ENCODE peak calls at places on chromosomes 13 and 19, in four cellular contexts. G is omental fat pad, E is lung, Z is A549. V is an unnamed sample.

GRCh38 chr13:61414686-61415664 is 674 bp downstream of the PCDH20 start:
- DNase-seq in E (peak; percentile 77), Z (peak; percentile 7), G (no peak), V (no peak)

GRCh38 chr13:110794209-110794608 is 80.7 kb downstream of the ING1 start:
- DNase-seq in Z (no peak), E (no peak), G (no peak), V (no peak)

GRCh38 chr19:54430306-54431254 is 15.3 kb downstream of the TTYH1 start:
- DNase-seq in G (no peak), E (no peak), Z (peak; percentile 66), V (no peak)

GRCh38 chr13:71874490-71874889 is 7.5 kb upstream of the DACH1 start:
- DNase-seq in Z (no peak), E (no peak), G (no peak), V (no peak)

GRCh38 chr19:48754950-48755645 is at the start of gene FGF21:
- DNase-seq in G (no peak), E (no peak), Z (peak; percentile 61), V (no peak)

GRCh38 chr19:3443840-3444694 is 36.3 kb downstream of the SMIM24 start:
- DNase-seq in E (no peak), G (no peak), Z (no peak), V (no peak)

GRCh38 chr19:19822148-19822429 is 539 bp upstream of the ZNF506 start:
- DNase-seq in Z (no peak), G (no peak), E (no peak), V (no peak)

GRCh38 chr13:106520205-106521004 is 15.1 kb downstream of the EFNB2 start:
- DNase-seq in Z (peak; percentile 2), E (no peak), G (no peak), V (no peak)

DNA sequence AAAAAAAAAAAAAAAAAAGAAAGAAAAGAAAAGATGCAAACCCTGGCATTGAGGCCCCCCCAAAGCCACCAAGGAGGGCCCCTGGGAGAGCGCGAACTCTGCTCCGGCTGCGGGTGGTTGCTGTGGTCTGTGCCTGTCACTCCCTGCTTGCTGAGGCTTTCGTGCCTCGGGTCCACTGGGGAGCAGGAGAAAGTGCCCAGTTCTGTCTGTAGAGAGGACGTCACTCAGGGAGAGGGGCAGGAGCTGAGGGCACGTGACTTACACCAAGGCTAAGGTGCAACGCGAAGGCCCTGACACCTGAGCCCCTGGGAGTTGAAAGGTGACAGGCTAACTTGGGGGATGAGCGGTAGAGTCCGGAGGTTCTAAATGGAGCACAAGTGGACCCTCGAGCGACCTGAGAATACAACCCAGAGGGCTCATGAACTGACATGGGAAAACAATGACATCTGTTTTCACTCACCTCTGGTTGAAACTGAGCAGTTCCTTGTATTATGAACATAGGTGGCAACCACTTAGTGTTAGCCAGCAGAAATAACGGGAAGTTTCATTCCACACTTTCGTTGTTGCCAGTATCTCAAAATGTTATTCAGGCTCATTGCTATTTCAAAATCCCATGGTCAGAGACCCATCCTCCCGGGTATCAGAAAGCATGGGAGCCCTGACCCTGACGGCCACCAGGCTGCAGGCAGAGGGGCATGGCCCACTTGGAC is 69.2 kb upstream of the TM9SF2 start:
- DNase-seq in Z (no peak), E (no peak), G (no peak), V (no peak)
- TF ChIP-seq CTCF in Z (no peak), E (no peak), G (no peak), V (no peak)

DNA sequence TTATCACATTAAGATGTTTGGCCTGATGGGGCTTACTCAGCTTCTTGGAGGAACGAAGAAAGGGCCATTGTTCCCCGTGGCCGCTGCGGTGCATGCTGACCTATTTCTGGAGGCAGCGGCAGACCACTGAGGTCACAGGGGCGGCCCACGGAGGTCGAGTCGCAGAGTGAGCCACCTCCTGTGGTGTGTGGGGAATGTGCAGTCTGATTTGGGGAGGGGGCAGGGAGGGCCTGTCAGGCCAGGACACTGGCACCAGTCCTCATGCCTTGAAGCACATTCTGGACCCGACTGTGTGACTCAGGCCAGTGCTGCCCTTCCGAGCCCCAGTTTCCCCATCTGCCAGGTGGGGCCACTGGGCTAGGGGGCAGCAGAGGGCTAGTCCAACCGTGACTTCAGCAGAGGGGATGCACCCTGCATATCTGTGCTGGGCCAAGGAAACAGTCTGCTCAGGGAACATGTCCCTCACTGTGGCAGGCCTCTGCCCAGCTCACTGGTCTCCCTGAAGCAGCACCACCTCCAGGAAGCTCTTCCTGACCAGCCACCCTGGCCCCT is 6.3 kb downstream of the SLC7A10 start:
- DNase-seq in E (no peak), Z (no peak), G (no peak), V (no peak)
- TF ChIP-seq CTCF in E (no peak), Z (peak; percentile 50), G (no peak), V (peak; percentile 12)

DNA sequence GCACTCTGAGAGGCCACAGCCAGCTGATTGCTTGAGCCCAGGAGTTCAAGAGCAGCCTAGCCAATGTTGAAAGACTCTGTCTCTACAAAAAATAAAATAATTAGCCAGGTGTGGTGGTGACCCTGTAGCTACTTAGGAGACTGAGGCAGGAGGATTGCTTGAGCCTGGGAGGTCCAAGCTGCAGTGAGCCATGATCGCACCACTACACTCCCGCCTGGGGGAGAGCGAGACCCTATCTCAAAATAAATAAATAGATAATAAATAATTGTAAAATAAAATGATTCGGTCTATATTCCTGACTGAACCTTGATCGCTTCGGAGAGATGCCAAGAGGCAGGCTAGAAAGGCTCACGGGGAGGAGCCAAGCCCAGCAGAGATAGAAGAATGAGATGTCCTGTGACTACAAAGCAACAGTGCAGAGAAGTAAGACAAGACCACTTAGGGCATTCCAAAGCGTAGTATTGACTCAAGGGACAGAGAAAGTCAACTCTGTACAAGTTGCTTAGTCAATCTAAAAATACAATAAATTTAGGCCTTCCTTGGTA is 12.8 kb downstream of the SHISA2 start:
- DNase-seq in E (no peak), G (no peak), Z (no peak), V (no peak)
- TF ChIP-seq CTCF in E (no peak), G (no peak), Z (no peak), V (no peak)

DNA sequence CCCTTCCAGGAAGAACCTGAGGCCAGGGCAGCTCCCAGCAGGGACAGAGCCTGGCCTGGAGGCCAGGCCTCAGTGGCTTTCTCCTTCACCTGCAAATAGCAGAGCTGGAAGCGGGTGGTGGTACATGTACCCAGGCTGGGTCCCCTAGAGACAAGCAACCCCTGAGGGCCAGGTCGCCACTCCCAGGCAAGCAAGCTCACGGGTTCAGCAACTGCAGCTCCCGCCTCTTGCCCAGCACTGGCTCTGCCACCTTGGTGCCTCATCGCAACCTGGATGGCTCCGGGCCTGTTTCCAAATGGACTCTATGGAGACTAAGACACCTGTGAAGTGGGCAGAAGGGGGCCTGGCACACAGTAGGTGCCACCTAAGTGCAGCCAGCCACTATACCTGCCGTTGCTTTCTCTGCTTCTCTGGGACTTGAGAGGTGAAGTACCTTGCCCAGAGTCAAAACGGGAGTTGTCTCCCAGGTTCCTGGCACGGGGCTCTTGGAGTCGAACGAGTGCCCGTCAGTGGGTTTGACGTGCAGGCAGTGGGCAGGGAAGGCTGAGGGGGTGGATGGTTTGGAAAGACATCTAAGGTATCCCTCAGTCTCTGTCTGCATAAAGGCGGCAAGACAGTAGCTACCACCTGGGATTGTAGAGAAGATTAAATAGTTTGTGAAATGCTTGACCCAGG is 2.4 kb upstream of the PLPP2 start:
- DNase-seq in G (no peak), E (no peak), Z (no peak), V (no peak)
- TF ChIP-seq CTCF in G (no peak), E (no peak), Z (no peak), V (no peak)

GRCh38 chr13:108086678-108087077 is 128.7 kb downstream of the LIG4 start:
- DNase-seq in Z (peak; percentile 22), G (no peak), E (no peak), V (no peak)
- TF ChIP-seq CTCF in Z (no peak), G (no peak), E (no peak), V (peak; percentile 2)

GRCh38 chr19:45057444-45057843 is 18.6 kb downstream of the CLASRP start:
- DNase-seq in Z (no peak), E (no peak), G (no peak), V (no peak)
- TF ChIP-seq CTCF in Z (no peak), E (no peak), G (no peak), V (no peak)

GRCh38 chr13:33351324-33351723 is 65.8 kb upstream of the STARD13 start:
- DNase-seq in E (no peak), Z (peak; percentile 25), G (no peak), V (peak; percentile 14)
- TF ChIP-seq CTCF in E (no peak), Z (no peak), G (no peak), V (no peak)

DNA sequence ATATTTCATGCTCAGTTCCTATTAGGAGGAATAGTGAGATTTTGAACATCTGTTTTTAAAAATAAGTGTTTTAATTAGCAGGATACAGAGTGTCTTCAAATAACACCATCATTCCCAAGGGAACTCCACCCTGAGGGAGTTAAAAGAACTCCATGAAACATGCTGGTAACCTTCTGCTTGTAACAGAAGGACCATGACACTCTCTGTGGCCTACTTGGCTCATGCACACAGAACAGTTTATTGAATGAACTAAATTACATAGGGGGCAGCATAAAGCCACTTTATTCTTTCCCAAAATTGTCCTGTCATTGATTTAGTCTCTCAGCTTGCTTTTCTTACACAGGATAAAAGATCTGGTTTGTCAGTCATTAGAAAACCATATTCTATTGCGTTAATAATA is 809.5 kb upstream of the SLITRK6 start:
- DNase-seq in G (no peak), E (no peak), Z (no peak), V (no peak)
- TF ChIP-seq CTCF in G (no peak), E (no peak), Z (no peak), V (no peak)